ENCODE peak calls at places on chromosomes 6 and 20, in four cellular contexts. J is HTR-8/SVneo; I is GM06990; T is naive thymus-derived CD4-positive, alpha-beta T cell. R is an unnamed sample.

GRCh38 chr20:36644032-36644712 is 1.8 kb downstream of the SLA2 start:
- DNase-seq in J (no peak), I (peak), T (peak), R (peak)

GRCh38 chr20:7742479-7742878 is 197.8 kb downstream of the HAO1 start:
- DNase-seq in J (no peak), I (no peak), T (no peak), R (no peak)

GRCh38 chr6:161407115-161407514 is 133.3 kb upstream of the AGPAT4 start:
- DNase-seq in J (no peak), I (no peak), T (no peak), R (no peak)

GRCh38 chr20:53657289-53657678 is 63.6 kb upstream of the ZNF217 start:
- DNase-seq in J (no peak), I (no peak), T (no peak), R (no peak)

GRCh38 chr20:32493356-32493755 is 91.8 kb downstream of the NOL4L start:
- DNase-seq in J (no peak), I (no peak), T (no peak), R (no peak)

GRCh38 chr6:161424421-161424820 is 150.6 kb upstream of the AGPAT4 start:
- DNase-seq in J (no peak), I (no peak), T (no peak), R (no peak)

GRCh38 chr6:139337830-139338229 is 36.6 kb downstream of the CITED2 start:
- DNase-seq in J (no peak), I (no peak), T (no peak), R (no peak)

GRCh38 chr6:31727034-31727716 is 1.9 kb downstream of the DDAH2 start:
- DNase-seq in J (no peak), I (no peak), T (no peak), R (no peak)

GRCh38 chr20:63696628-63697356 is at the start of gene TNFRSF6B:
- DNase-seq in J (no peak), I (no peak), T (no peak), R (no peak)

GRCh38 chr6:104943781-104944180 is 13.1 kb upstream of the LIN28B start:
- DNase-seq in J (no peak), I (no peak), T (no peak), R (no peak)

GRCh38 chr20:57390604-57391438 is at the start of gene RBM38:
- DNase-seq in J (peak), I (peak), T (peak), R (no peak)